ENCODE peak calls at places on chromosome 7, in four cellular contexts. X is psoas muscle, H is body of pancreas, Q is GM23338. R is an unnamed sample. For H3K4me1, the result is how much of the 10 kb centered on the place peaks cover.

GRCh38 chr7:73799282-73800141 is 29.4 kb upstream of the CLDN3 start:
- ATAC-seq in X (no peak), H (no peak), Q (no peak), R (no peak)

GRCh38 chr7:104973227-104973626 is 40.8 kb upstream of the KMT2E start:
- ATAC-seq in X (no peak), H (no peak), Q (no peak), R (no peak)

GRCh38 chr7:78587443-78588044 is 789.0 kb downstream of the PHTF2 start:
- ATAC-seq in X (no peak), H (peak), Q (peak), R (no peak)

GRCh38 chr7:116955801-116956514 is 2.7 kb downstream of the ST7 start:
- ATAC-seq in X (no peak), H (no peak), Q (no peak), R (no peak)

GRCh38 chr7:137937202-137937560 is 64.7 kb downstream of the CREB3L2 start:
- ATAC-seq in X (peak), H (no peak), Q (peak), R (peak)

GRCh38 chr7:33639552-33640197 is 265.7 kb upstream of the BMPER start:
- ATAC-seq in X (no peak), H (no peak), Q (no peak), R (peak)

GRCh38 chr7:145036592-145037386 is 200.9 kb upstream of the TPK1 start:
- ATAC-seq in X (no peak), H (peak), Q (peak), R (no peak)

GRCh38 chr7:54838540-54838925 is 79.5 kb upstream of the SEC61G start:
- ATAC-seq in X (no peak), H (no peak), Q (no peak), R (no peak)

GRCh38 chr7:93043393-93043985 is 74.3 kb downstream of the SAMD9 start:
- ATAC-seq in X (no peak), H (peak), Q (peak), R (no peak)

GRCh38 chr7:25303380-25304321 is 75.4 kb upstream of the NPVF start:
- ATAC-seq in X (no peak), H (no peak), Q (peak), R (peak)

GRCh38 chr7:128100949-128101713 is 69.9 kb upstream of the LRRC4 start:
- ATAC-seq in X (no peak), H (no peak), Q (no peak), R (no peak)

GRCh38 chr7:55965805-55966421 is 1.5 kb downstream of the NIPSNAP2 start:
- ATAC-seq in X (peak), H (no peak), Q (no peak), R (no peak)

GRCh38 chr7:5636446-5636835 is 145.0 kb downstream of the RNF216 start:
- ATAC-seq in X (no peak), H (peak), Q (peak), R (no peak)
- H3K4me1 ChIP-seq in X (under half), H (under half), Q (under half), R (under half)

GRCh38 chr7:131000389-131000788 is 266.4 kb upstream of the KLF14 start:
- ATAC-seq in X (no peak), H (no peak), Q (no peak), R (no peak)
- H3K4me1 ChIP-seq in X (half or more), H (half or more), Q (under half), R (half or more)

GRCh38 chr7:43749383-43749940 is 9.0 kb upstream of the BLVRA start:
- ATAC-seq in X (no peak), H (no peak), Q (no peak), R (no peak)
- H3K4me1 ChIP-seq in X (under half), H (under half), Q (under half), R (under half)

DNA sequence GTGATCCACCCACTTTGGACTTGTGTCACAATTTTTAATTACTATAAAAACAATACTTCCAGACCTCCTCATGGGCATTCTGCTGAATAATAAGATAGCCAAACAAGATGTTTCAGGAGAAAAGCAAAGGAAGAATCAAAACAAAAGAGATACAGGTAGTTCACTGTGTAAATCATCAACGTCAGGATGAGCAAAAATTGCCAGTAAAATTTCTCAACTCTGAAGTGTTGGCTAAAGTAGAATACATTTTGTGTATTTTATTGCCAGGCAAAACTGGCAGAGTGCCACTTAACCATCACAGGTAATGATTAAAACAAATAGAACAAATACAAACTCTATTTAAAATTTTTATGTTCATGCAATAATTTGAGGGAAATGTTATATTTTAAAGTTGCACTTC is 24.8 kb downstream of the ABCB4 start:
- ATAC-seq in X (no peak), H (no peak), Q (no peak), R (no peak)
- H3K4me1 ChIP-seq in X (under half), H (under half), Q (under half), R (under half)

GRCh38 chr7:100878013-100878412 is 3.1 kb downstream of the SRRT start:
- ATAC-seq in X (no peak), H (no peak), Q (no peak), R (no peak)

GRCh38 chr7:100874577-100875355 is at the start of gene SRRT:
- ATAC-seq in X (peak), H (peak), Q (peak), R (peak)

GRCh38 chr7:100874300-100874576 is 665 bp upstream of the SRRT start:
- ATAC-seq in X (peak), H (no peak), Q (peak), R (no peak)

GRCh38 chr7:100875356-100875751 is 451 bp downstream of the SRRT start:
- ATAC-seq in X (peak), H (peak), Q (peak), R (peak)

DNA sequence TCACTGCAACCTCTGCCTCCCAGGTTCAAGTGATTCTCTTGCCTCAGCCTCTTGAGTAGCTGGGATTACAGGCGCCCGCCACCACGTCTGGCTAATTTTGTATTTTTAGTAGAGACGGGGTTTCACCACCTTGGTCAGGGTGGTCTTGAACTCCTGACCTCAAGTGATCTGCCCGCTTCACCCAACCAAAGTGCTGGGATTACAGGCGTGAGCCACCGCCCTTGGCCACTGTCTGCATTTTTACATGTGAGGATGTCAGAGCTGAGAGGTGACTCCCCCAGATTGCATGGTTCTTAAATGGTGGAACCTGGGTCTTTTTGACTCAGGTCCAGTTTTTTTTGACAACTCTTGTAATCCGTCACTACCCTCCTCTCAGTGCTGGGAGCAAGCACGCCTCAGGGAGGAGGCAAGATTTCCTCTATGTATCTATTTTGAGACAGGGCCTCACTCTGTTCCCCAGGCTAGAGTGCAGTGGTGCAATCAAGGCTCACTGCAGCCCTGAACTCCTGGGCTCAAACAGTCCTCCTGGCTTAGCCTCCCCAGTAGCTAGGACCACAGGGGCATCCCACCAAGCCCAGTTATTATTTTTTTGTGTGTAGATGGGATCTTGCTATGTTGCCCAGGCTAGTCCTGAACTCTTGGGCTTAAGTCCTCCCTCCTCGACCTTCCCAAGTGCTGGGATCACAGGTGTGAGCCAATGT is 1.2 kb upstream of the SRRT start:
- ATAC-seq in X (no peak), H (no peak), Q (no peak), R (no peak)
- H3K4me1 ChIP-seq in X (under half), H (under half), Q (under half), R (under half)

DNA sequence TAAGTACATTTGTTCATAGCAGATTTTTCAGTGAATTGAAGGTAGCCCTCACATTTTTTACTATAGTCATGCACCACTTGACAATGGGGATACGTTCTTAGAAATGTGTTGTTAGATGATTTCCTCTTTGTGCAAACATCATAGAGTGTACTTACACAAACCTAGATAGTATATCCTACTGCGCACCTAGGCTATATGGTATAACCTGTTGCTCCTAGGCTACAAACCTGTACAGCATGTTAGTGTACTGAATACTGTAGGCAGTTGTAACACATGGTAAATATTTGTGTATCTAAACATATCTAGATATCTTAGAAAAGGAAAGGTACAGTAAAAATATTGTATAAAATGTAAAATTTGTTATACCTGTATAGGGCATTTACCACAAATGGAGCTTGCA is 41.2 kb downstream of the TAX1BP1 start:
- ATAC-seq in X (no peak), H (no peak), Q (no peak), R (no peak)
- H3K4me1 ChIP-seq in X (under half), H (under half), Q (under half), R (under half)

DNA sequence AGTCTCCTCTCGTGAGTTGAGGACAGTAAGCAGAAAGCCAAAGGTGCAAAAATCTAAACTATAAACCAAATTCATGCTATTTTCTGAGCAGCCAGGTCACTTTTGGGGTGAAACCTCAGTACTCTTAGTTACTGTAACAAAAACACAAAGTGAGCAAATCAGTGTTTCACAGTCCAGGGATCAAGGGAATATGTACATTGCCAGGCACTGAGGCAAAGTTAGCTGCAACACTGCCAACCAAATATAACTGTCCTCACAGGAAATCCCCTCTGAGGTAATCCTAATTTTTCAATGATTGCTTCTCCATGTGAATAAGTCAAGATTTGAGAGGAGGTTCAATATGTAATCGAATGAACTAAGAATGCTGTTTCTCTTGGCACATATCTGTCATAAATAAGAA is 229.7 kb downstream of the TSPAN12 start:
- ATAC-seq in X (no peak), H (no peak), Q (no peak), R (no peak)
- H3K4me1 ChIP-seq in X (under half), H (under half), Q (under half), R (under half)

GRCh38 chr7:30912454-30912985 is 867 bp downstream of the AQP1 start:
- ATAC-seq in X (no peak), H (no peak), Q (no peak), R (no peak)

GRCh38 chr7:30910369-30911073 is 1.1 kb upstream of the AQP1 start:
- ATAC-seq in X (no peak), H (no peak), Q (no peak), R (no peak)

GRCh38 chr7:30911561-30911969 is at the start of gene AQP1:
- ATAC-seq in X (peak), H (peak), Q (peak), R (peak)

GRCh38 chr7:30912021-30912420 is 368 bp downstream of the AQP1 start:
- ATAC-seq in X (no peak), H (no peak), Q (no peak), R (no peak)

DNA sequence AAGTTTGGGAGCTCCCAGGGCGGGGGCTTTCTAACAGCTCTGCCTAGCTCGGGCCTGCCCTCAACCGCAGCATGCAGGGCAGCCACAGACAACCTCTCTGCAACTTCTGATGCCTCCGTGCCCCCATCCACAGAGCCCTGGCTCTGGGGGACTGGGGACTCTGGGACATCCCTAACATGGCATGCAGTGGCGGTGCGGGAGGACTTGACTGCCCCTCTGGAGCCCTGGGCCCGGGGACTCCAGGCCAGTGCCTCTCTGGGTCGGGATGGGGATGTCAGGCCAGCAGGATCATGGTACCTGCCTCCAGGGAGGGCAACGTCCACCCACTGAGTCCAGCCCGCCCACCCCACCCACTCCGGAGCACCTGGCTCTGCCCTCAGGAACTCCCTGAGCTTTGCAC is 520 bp upstream of the AQP1 start:
- ATAC-seq in X (no peak), H (peak), Q (no peak), R (no peak)
- H3K4me1 ChIP-seq in X (under half), H (half or more), Q (under half), R (under half)

DNA sequence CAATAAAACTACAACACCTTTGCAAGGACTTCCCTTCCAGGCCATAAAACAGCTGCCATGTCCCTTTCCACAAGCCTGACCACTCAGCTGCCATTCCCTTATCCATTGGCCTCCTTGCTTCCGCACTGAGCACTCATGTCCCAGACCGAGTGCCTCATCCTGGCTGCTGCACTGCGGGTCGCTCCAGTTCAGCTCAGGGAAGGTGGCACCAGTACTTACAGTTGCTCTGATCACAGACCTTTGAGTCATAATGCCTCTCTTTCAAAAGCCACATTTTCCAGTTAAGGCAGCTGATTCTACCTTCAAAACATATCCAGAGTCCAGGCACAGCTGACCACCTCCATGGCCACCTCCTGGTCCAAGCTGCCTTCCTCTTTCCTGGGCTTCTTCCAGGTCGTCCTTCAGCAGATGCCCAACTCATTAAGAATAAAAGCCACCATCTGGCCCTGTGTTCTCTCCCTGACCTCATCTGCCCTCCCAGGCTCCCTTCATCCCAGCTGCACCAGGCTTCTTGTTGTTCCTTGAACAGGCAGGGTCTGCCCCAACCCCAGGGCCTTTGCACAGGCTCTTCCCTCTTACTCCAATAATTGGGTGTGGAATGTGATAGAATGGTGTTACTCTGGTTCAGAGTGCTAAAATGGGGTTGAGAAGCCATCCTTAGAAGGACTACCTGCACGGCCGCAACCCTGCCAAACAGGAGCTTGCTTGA is 64.5 kb downstream of the RAMP3 start:
- ATAC-seq in X (no peak), H (no peak), Q (no peak), R (no peak)
- H3K4me1 ChIP-seq in X (under half), H (under half), Q (under half), R (under half)

DNA sequence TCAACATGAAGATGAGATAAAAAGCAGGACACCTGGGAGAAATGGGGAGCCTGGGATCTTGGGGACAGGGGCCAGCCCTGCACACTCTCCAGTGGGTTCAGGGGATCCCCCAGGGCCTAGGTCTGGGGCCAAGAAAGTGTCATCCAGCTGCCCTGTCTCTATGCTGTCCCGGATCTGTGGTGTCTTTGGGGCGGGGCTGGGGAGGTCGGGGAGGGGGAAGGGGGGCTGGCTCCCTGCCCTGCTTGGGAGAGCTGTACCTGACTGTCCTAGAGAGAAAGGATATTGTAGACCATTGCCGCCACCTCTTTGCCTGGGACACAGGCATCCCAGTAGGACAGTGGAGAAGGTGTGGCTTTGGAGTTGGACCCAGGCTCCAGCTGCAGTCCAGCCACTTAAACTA is 7.0 kb upstream of the SPACDR start:
- ATAC-seq in X (no peak), H (no peak), Q (no peak), R (no peak)
- H3K4me1 ChIP-seq in X (under half), H (under half), Q (under half), R (under half)

R was measured in gastroesophageal sphincter.